ENCODE peak calls at places on chromosomes 7 and 10, in ten cellular contexts. V is stomach, M is right atrium auricular region, R is AG08396, G is neural crest cell, Z is coronary artery, S is AG08395, W is WTC11, T is frontal cortex, O is T-cell. K is an unnamed sample.
A peak's percentile ranks its signal among the peaks of the same experiment; 100 is the strongest.

GRCh38 chr7:2819161-2819953 is 24.8 kb downstream of the GNA12 start:
- DNase-seq in V (no peak), M (no peak), R (no peak), G (no peak), Z (peak; percentile 33), S (no peak), W (no peak), T (no peak), O (no peak), K (no peak)

GRCh38 chr10:104612577-104613205 is 28.4 kb upstream of the SORCS3 start:
- DNase-seq in V (no peak), M (no peak), R (no peak), G (no peak), Z (no peak), S (no peak), W (peak; percentile 10), T (no peak), O (no peak), K (no peak)

GRCh38 chr10:1107679-1108078 is 51.5 kb downstream of the WDR37 start:
- DNase-seq in V (peak; percentile 31), M (no peak), R (no peak), G (no peak), Z (no peak), S (no peak), W (no peak), T (no peak), O (no peak), K (no peak)

GRCh38 chr10:91164520-91165065 is 55.9 kb upstream of the PCGF5 start:
- DNase-seq in V (no peak), M (no peak), R (no peak), G (no peak), Z (no peak), S (no peak), W (no peak), T (no peak), O (no peak), K (no peak)

GRCh38 chr7:110764852-110765251 is 326.1 kb upstream of the LRRN3 start:
- DNase-seq in V (no peak), M (no peak), R (no peak), G (no peak), Z (no peak), S (no peak), W (no peak), T (no peak), O (no peak), K (no peak)

GRCh38 chr7:144869072-144869471 is 33.2 kb upstream of the TPK1 start:
- DNase-seq in V (no peak), M (no peak), R (no peak), G (no peak), Z (no peak), S (no peak), W (no peak), T (no peak), O (no peak), K (no peak)

GRCh38 chr10:71809628-71810027 is 36.3 kb upstream of the VSIR start:
- DNase-seq in V (no peak), M (no peak), R (no peak), G (no peak), Z (no peak), S (no peak), W (no peak), T (no peak), O (no peak), K (no peak)

GRCh38 chr10:131701131-131701947 is 199.5 kb upstream of the PPP2R2D start:
- DNase-seq in V (no peak), M (peak; percentile 43), R (no peak), G (no peak), Z (peak; percentile 52), S (no peak), W (no peak), T (no peak), O (no peak), K (no peak)

GRCh38 chr10:58322072-58322834 is 12.6 kb upstream of the UBE2D1 start:
- DNase-seq in V (no peak), M (no peak), R (no peak), G (no peak), Z (no peak), S (no peak), W (no peak), T (no peak), O (no peak), K (peak; percentile 40)

GRCh38 chr10:120979435-120980315 is 128.5 kb downstream of the WDR11 start:
- DNase-seq in V (peak; percentile 78), M (no peak), R (peak; percentile 28), G (peak; percentile 40), Z (no peak), S (no peak), W (peak; percentile 75), T (peak; percentile 59), O (no peak), K (peak; percentile 1)

GRCh38 chr7:20214787-20215669 is 2.2 kb downstream of the MACC1 start:
- DNase-seq in V (no peak), M (no peak), R (no peak), G (no peak), Z (no peak), S (no peak), W (no peak), T (no peak), O (no peak), K (no peak)

GRCh38 chr7:30612658-30613265 is 18.1 kb downstream of the GARS1 start:
- DNase-seq in V (no peak), M (no peak), R (no peak), G (no peak), Z (no peak), S (no peak), W (no peak), T (no peak), O (no peak), K (no peak)

GRCh38 chr10:15857001-15857608 is 3.2 kb downstream of the MINDY3 start:
- DNase-seq in V (no peak), M (no peak), R (no peak), G (no peak), Z (no peak), S (no peak), W (no peak), T (no peak), O (no peak), K (no peak)

GRCh38 chr7:149027560-149028345 is 552 bp downstream of the PDIA4 start:
- DNase-seq in V (no peak), M (no peak), R (peak; percentile 25), G (no peak), Z (no peak), S (peak; percentile 18), W (no peak), T (no peak), O (no peak), K (peak; percentile 30)

GRCh38 chr10:119466655-119467054 is 75.9 kb downstream of the RGS10 start:
- DNase-seq in V (no peak), M (no peak), R (no peak), G (no peak), Z (peak; percentile 72), S (no peak), W (no peak), T (no peak), O (no peak), K (no peak)

GRCh38 chr10:72079356-72079755 is 9.0 kb downstream of the SPOCK2 start:
- DNase-seq in V (no peak), M (no peak), R (no peak), G (no peak), Z (no peak), S (no peak), W (no peak), T (no peak), O (peak; percentile 86), K (no peak)

GRCh38 chr10:110455440-110455839 is 42.3 kb upstream of the DUSP5 start:
- DNase-seq in V (no peak), M (no peak), R (no peak), G (no peak), Z (peak; percentile 64), S (no peak), W (no peak), T (no peak), O (no peak), K (no peak)

GRCh38 chr7:102469351-102469971 is 4.7 kb downstream of the LRWD1 start:
- DNase-seq in V (no peak), M (no peak), R (no peak), G (no peak), Z (no peak), S (no peak), W (no peak), T (no peak), O (no peak), K (no peak)